ENCODE peak calls at places on chromosomes 6 and 20, in seven cellular contexts. O, C, A, Y, Q, E and N are unnamed samples.

GRCh38 chr6:41042167-41042566 is at the start of gene TSPO2:
- DNase-seq in O (no peak), C (no peak), Y (no peak), E (no peak), A (no peak), Q (no peak), N (no peak)

GRCh38 chr20:5309971-5310370 is 6.8 kb downstream of the PROKR2 start:
- DNase-seq in O (no peak), C (no peak), Q (no peak), Y (no peak), E (no peak), A (no peak), N (no peak)

GRCh38 chr6:27312146-27312949 is at the start of gene POM121L2:
- DNase-seq in E (peak; percentile 24), C (peak; percentile 29), A (peak; percentile 76), O (no peak), Y (no peak), Q (peak; percentile 86), N (peak; percentile 82)

GRCh38 chr6:139987091-139987490 is 612.6 kb upstream of the CITED2 start:
- DNase-seq in Q (no peak), E (no peak), Y (no peak), C (no peak), A (no peak), O (no peak), N (no peak)

GRCh38 chr20:45771182-45771759 is 20.4 kb downstream of the WFDC3 start:
- DNase-seq in Q (peak; percentile 90), E (peak; percentile 74), Y (peak; percentile 49), O (no peak), C (peak; percentile 65), A (peak; percentile 80), N (peak; percentile 75)

GRCh38 chr6:158413814-158414563 is 101.7 kb downstream of the TULP4 start:
- DNase-seq in O (no peak), E (no peak), C (no peak), Q (no peak), Y (no peak), A (no peak), N (no peak)

GRCh38 chr20:20317195-20318113 is 50.5 kb upstream of the INSM1 start:
- DNase-seq in C (no peak), A (peak; percentile 44), E (no peak), O (no peak), Q (no peak), Y (no peak), N (no peak)

GRCh38 chr6:166715065-166715464 is 88.0 kb upstream of the RPS6KA2 start:
- DNase-seq in Q (no peak), Y (no peak), O (no peak), E (no peak), A (no peak), C (no peak), N (no peak)

GRCh38 chr20:59750209-59750840 is 146.0 kb downstream of the PHACTR3 start:
- DNase-seq in Y (no peak), C (no peak), Q (no peak), A (no peak), E (no peak), O (no peak), N (no peak)

GRCh38 chr6:167757291-167757690 is 69.4 kb upstream of the AFDN start:
- DNase-seq in E (no peak), Y (no peak), A (no peak), O (no peak), Q (no peak), C (no peak), N (no peak)

GRCh38 chr6:3305831-3306230 is 47.1 kb downstream of the PSMG4 start:
- DNase-seq in O (no peak), C (no peak), Y (no peak), E (no peak), A (no peak), Q (no peak), N (no peak)

GRCh38 chr6:162100091-162100490 is 627.5 kb downstream of the PRKN start:
- DNase-seq in O (no peak), E (no peak), Q (no peak), Y (no peak), C (no peak), A (no peak), N (no peak)

GRCh38 chr6:1913572-1913971 is 303.9 kb downstream of the FOXC1 start:
- DNase-seq in C (no peak), Q (no peak), Y (peak; percentile 1), O (no peak), E (no peak), A (no peak), N (no peak)

GRCh38 chr20:49685809-49686208 is 27.9 kb downstream of the B4GALT5 start:
- DNase-seq in Y (no peak), E (no peak), C (peak; percentile 38), A (no peak), Q (no peak), O (peak; percentile 46), N (no peak)

GRCh38 chr6:40723967-40724366 is 136.8 kb upstream of the LRFN2 start:
- DNase-seq in C (peak; percentile 50), O (peak; percentile 5), A (no peak), E (no peak), Q (no peak), Y (no peak), N (no peak)

GRCh38 chr6:120137492-120137891 is 787.9 kb upstream of the MAN1A1 start:
- DNase-seq in Q (no peak), C (no peak), Y (no peak), O (no peak), E (no peak), A (no peak), N (no peak)

GRCh38 chr6:37535701-37536461 is 36.2 kb upstream of the CCDC167 start:
- DNase-seq in A (peak; percentile 68), O (no peak), C (no peak), Q (no peak), Y (no peak), E (no peak), N (peak; percentile 74)

GRCh38 chr20:57618091-57618765 is 2.0 kb downstream of the ZBP1 start:
- DNase-seq in Q (no peak), A (no peak), E (no peak), O (no peak), Y (no peak), C (peak; percentile 9), N (no peak)

GRCh38 chr20:31718952-31719643 is 3.6 kb downstream of the BCL2L1 start:
- DNase-seq in A (no peak), E (no peak), O (no peak), Q (no peak), C (no peak), Y (no peak), N (no peak)

GRCh38 chr20:41125530-41126457 is 11.5 kb upstream of the PLCG1 start:
- DNase-seq in C (no peak), Y (no peak), O (no peak), A (no peak), Q (no peak), E (no peak), N (no peak)

GRCh38 chr6:165777680-165778079 is 114.6 kb upstream of the PDE10A start:
- DNase-seq in Y (no peak), E (no peak), C (no peak), A (no peak), O (no peak), Q (no peak), N (no peak)

GRCh38 chr6:101011165-101011564 is 130.0 kb upstream of the ASCC3 start:
- DNase-seq in A (no peak), E (no peak), O (no peak), C (no peak), Q (no peak), Y (no peak), N (no peak)

GRCh38 chr6:53090576-53090975 is 25.4 kb downstream of the FBXO9 start:
- DNase-seq in E (no peak), O (no peak), Y (no peak), Q (no peak), C (no peak), A (no peak), N (no peak)

GRCh38 chr6:45377555-45378323 is at the start of gene SUPT3H:
- DNase-seq in C (peak; percentile 83), Y (peak; percentile 75), O (peak; percentile 57), E (peak; percentile 92), Q (peak; percentile 97), A (peak; percentile 91), N (peak; percentile 92)
- TF ChIP-seq CTCF in C (peak; percentile 25), Y (peak; percentile 6), O (peak; percentile 20), E (peak; percentile 27), Q (no peak), A (peak; percentile 17), N (peak; percentile 24)

DNA sequence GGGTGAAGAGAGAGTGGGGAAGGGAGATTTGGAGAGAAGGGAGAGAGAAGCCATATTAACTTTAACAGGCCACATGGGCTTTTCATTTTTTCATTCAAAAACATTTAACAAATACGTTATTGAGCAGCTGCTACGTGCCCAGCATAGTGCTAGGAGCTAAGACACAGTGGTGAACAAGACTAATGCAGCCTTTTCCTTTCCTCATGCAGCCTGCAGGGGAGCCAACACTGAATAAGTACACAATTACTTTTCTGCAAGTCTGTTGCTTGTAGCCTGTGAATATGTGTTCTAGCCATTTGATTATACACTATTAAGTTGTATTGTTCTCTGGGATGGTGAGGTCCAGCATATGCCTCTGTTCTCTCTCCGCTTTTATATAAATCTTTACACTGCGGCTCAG is 1.9 kb upstream of the BLOC1S5 start:
- DNase-seq in E (no peak), C (no peak), Q (no peak), O (no peak), A (no peak), Y (no peak), N (no peak)
- TF ChIP-seq CTCF in E (no peak), C (no peak), Q (no peak), O (no peak), A (no peak), Y (no peak), N (peak; percentile 6)

GRCh38 chr6:144607998-144608736 is 323.0 kb downstream of the UTRN start:
- DNase-seq in O (no peak), Y (no peak), Q (no peak), C (no peak), E (no peak), A (no peak), N (no peak)

GRCh38 chr6:144612811-144613210 is 327.7 kb downstream of the UTRN start:
- DNase-seq in O (no peak), C (no peak), E (no peak), Y (no peak), A (no peak), Q (no peak), N (no peak)

GRCh38 chr6:144615870-144616269 is 330.7 kb downstream of the UTRN start:
- DNase-seq in Q (no peak), Y (no peak), E (no peak), C (no peak), A (no peak), O (no peak), N (no peak)

GRCh38 chr6:144617231-144618199 is 332.4 kb downstream of the UTRN start:
- DNase-seq in O (no peak), Q (no peak), Y (no peak), E (no peak), A (no peak), C (no peak), N (no peak)

GRCh38 chr6:144613859-144614258 is 328.7 kb downstream of the UTRN start:
- DNase-seq in E (no peak), Q (no peak), A (no peak), C (no peak), Y (no peak), O (no peak), N (no peak)
- TF ChIP-seq CTCF in E (no peak), Q (no peak), A (no peak), C (no peak), Y (no peak), O (no peak), N (no peak)

DNA sequence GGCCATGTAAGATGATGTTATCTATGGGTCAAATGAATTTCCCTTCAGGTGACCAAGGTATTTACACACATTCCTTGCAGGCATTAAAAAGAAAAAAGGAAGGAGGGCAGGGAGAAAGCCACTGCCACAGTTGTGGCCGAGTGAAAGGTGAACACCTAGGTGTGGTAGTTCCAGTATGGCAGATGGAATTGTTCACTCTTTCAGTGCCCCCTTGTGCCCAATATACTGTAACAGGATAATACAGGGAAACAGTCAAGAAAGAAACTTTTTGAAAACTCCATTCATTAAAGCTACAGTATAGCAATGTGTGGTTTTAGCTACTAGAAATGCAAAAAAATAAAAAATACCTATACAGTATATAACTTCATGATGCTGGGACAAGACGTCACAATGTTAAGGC is 52.1 kb downstream of the BMP2 start:
- DNase-seq in E (no peak), C (no peak), Q (no peak), A (no peak), Y (no peak), O (no peak), N (no peak)
- TF ChIP-seq CTCF in E (no peak), C (no peak), Q (peak; percentile 15), A (no peak), Y (peak; percentile 22), O (no peak), N (no peak)